ENCODE peak calls at places on chromosomes 16 and 17, in six cellular contexts. M is fibroblast of lung; Y is AG09309; F is Daoy; U is CD8-positive, alpha-beta T cell; R is body of pancreas. O is an unnamed sample.

GRCh38 chr16:78648517-78648916 is 549.1 kb downstream of the WWOX start:
- DNase-seq in M (peak; percentile 54), Y (no peak), F (peak; percentile 59), U (no peak), R (no peak), O (no peak)

GRCh38 chr17:63999680-64000531 is 1.8 kb downstream of the PRR29 start:
- DNase-seq in M (no peak), Y (no peak), F (no peak), U (no peak), R (no peak), O (no peak)

GRCh38 chr16:19524356-19524865 is 669 bp downstream of the CCP110 start:
- DNase-seq in M (no peak), Y (no peak), F (no peak), U (no peak), R (no peak), O (no peak)

GRCh38 chr16:73023320-73023719 is 24.6 kb downstream of the ZFHX3 start:
- DNase-seq in M (no peak), Y (no peak), F (no peak), U (no peak), R (peak; percentile 2), O (no peak)

GRCh38 chr16:18966791-18967190 is 16.9 kb upstream of the TMC7 start:
- DNase-seq in M (no peak), Y (no peak), F (no peak), U (no peak), R (no peak), O (no peak)

GRCh38 chr17:62111562-62112180 is 46.6 kb upstream of the MED13 start:
- DNase-seq in M (no peak), Y (no peak), F (no peak), U (no peak), R (no peak), O (no peak)

GRCh38 chr17:61285483-61286320 is 113.9 kb upstream of the TBX2 start:
- DNase-seq in M (peak; percentile 98), Y (peak; percentile 95), F (peak; percentile 36), U (no peak), R (no peak), O (no peak)

GRCh38 chr16:19666451-19666850 is 51.6 kb downstream of the KNOP1 start:
- DNase-seq in M (no peak), Y (no peak), F (no peak), U (no peak), R (no peak), O (no peak)

GRCh38 chr17:6079155-6079554 is 9.0 kb downstream of the WSCD1 start:
- DNase-seq in M (no peak), Y (no peak), F (no peak), U (no peak), R (no peak), O (no peak)

GRCh38 chr17:47279062-47279801 is 25.6 kb downstream of the ITGB3 start:
- DNase-seq in M (peak; percentile 97), Y (peak; percentile 80), F (peak; percentile 98), U (no peak), R (peak; percentile 30), O (no peak)

GRCh38 chr16:84117482-84117843 is 721 bp upstream of the MBTPS1 start:
- DNase-seq in M (peak; percentile 53), Y (no peak), F (peak; percentile 35), U (no peak), R (no peak), O (no peak)

GRCh38 chr17:71634376-71634775 is 486.4 kb upstream of the SOX9 start:
- DNase-seq in M (no peak), Y (no peak), F (no peak), U (no peak), R (no peak), O (no peak)

GRCh38 chr17:20073056-20073979 is 64.2 kb downstream of the SPECC1 start:
- DNase-seq in M (peak; percentile 40), Y (no peak), F (peak; percentile 67), U (peak; percentile 67), R (peak; percentile 23), O (no peak)

GRCh38 chr17:73196500-73196899 is 3.6 kb downstream of the COG1 start:
- DNase-seq in M (peak; percentile 38), Y (peak; percentile 4), F (no peak), U (no peak), R (peak; percentile 75), O (no peak)

O was measured in NCI-H1930.